ENCODE peak calls at places on chromosomes 7 and 10, in eight cellular contexts. I is heart right ventricle; F is stimulated activated CD4-positive, alpha-beta T cell treated with anti-CD3 and anti-CD28 coated beads, Interleukin-15, amount 100 ng/mL, for 24 hours; E is KG1; C is T1000; D is DMS 273 treated with DMSO at 0.1 percent for 48 hours; P is activated CD4-positive, CD25-positive, alpha-beta regulatory T cell treated with anti-CD3 and anti-CD28 coated beads, Interleukin-2, amount 50 U/mL, for 72 hours; J is A172. Q is an unnamed sample.

GRCh38 chr7:153948055-153948454 is 104.1 kb upstream of the DPP6 start:
- DNase-seq in I (no peak), F (no peak), E (no peak), C (no peak), D (no peak), P (no peak), J (no peak), Q (no peak)

GRCh38 chr10:9331583-9332008 is 1277.1 kb downstream of the GATA3 start:
- DNase-seq in I (no peak), F (no peak), E (peak; percentile 10), C (no peak), D (no peak), P (no peak), J (peak; percentile 46), Q (peak; percentile 33)

GRCh38 chr10:97534746-97535367 is 36.1 kb downstream of the UBTD1 start:
- DNase-seq in I (no peak), F (peak; percentile 63), E (no peak), C (no peak), D (no peak), P (no peak), J (no peak), Q (no peak)

GRCh38 chr10:43689618-43689954 is 40.9 kb upstream of the ZNF32 start:
- DNase-seq in I (peak; percentile 71), F (peak; percentile 54), E (no peak), C (no peak), D (no peak), P (peak; percentile 58), J (no peak), Q (peak; percentile 49)

GRCh38 chr7:80312139-80312661 is 177.6 kb downstream of the GNAI1 start:
- DNase-seq in I (no peak), F (peak; percentile 3), E (no peak), C (peak; percentile 38), D (no peak), P (no peak), J (peak; percentile 78), Q (no peak)

GRCh38 chr7:98168181-98168903 is 42.9 kb upstream of the BHLHA15 start:
- DNase-seq in I (peak; percentile 46), F (peak; percentile 66), E (peak; percentile 3), C (no peak), D (peak; percentile 17), P (peak; percentile 58), J (peak; percentile 58), Q (no peak)

GRCh38 chr10:114271014-114271778 is 32.1 kb downstream of the VWA2 start:
- DNase-seq in I (no peak), F (no peak), E (no peak), C (no peak), D (no peak), P (no peak), J (no peak), Q (no peak)

GRCh38 chr7:44709011-44709915 is 39.4 kb upstream of the ZMIZ2 start:
- DNase-seq in I (no peak), F (no peak), E (no peak), C (no peak), D (no peak), P (no peak), J (no peak), Q (no peak)

GRCh38 chr10:71916827-71917226 is 47.4 kb upstream of the CHST3 start:
- DNase-seq in I (no peak), F (no peak), E (no peak), C (no peak), D (no peak), P (no peak), J (no peak), Q (no peak)

GRCh38 chr7:139602143-139602722 is 78.7 kb downstream of the CLEC2L start:
- DNase-seq in I (no peak), F (no peak), E (no peak), C (no peak), D (no peak), P (no peak), J (peak; percentile 38), Q (no peak)

GRCh38 chr10:102208311-102209035 is 17.6 kb upstream of the ELOVL3 start:
- DNase-seq in I (no peak), F (no peak), E (no peak), C (no peak), D (peak; percentile 42), P (no peak), J (peak; percentile 60), Q (no peak)

GRCh38 chr7:99387912-99388311 is 13.4 kb downstream of the ARPC1B start:
- DNase-seq in I (no peak), F (no peak), E (no peak), C (no peak), D (no peak), P (no peak), J (no peak), Q (no peak)

GRCh38 chr10:125094826-125095225 is 65.5 kb downstream of the CTBP2 start:
- DNase-seq in I (no peak), F (no peak), E (no peak), C (no peak), D (no peak), P (no peak), J (no peak), Q (no peak)

GRCh38 chr7:46003896-46004875 is 83.1 kb upstream of the IGFBP3 start:
- DNase-seq in I (no peak), F (no peak), E (no peak), C (peak; percentile 44), D (no peak), P (no peak), J (peak; percentile 96), Q (no peak)

GRCh38 chr7:151717415-151717814 is 159.5 kb downstream of the PRKAG2 start:
- DNase-seq in I (no peak), F (no peak), E (no peak), C (no peak), D (no peak), P (no peak), J (no peak), Q (no peak)

GRCh38 chr10:31623466-31623865 is 304.4 kb downstream of the ZEB1 start:
- DNase-seq in I (no peak), F (no peak), E (no peak), C (no peak), D (no peak), P (no peak), J (no peak), Q (no peak)

GRCh38 chr7:98870807-98871491 is 1.1 kb upstream of the TMEM130 start:
- DNase-seq in I (no peak), F (no peak), E (no peak), C (no peak), D (no peak), P (no peak), J (no peak), Q (no peak)

GRCh38 chr10:9681655-9682054 is 1336.0 kb upstream of the CELF2 start:
- DNase-seq in I (no peak), F (peak; percentile 1), E (no peak), C (no peak), D (no peak), P (no peak), J (no peak), Q (no peak)

GRCh38 chr7:107165341-107165740 is 3.5 kb upstream of the HBP1 start:
- DNase-seq in I (no peak), F (no peak), E (no peak), C (no peak), D (no peak), P (no peak), J (no peak), Q (no peak)

GRCh38 chr7:73463966-73464365 is 30.4 kb downstream of the FZD9 start:
- DNase-seq in I (no peak), F (no peak), E (no peak), C (no peak), D (no peak), P (no peak), J (no peak), Q (no peak)

GRCh38 chr10:30581779-30582380 is 47.7 kb downstream of the LYZL2 start:
- DNase-seq in I (peak; percentile 28), F (peak; percentile 22), E (no peak), C (no peak), D (no peak), P (no peak), J (peak; percentile 33), Q (no peak)

GRCh38 chr7:99762680-99763327 is 21.2 kb downstream of the CYP3A4 start:
- DNase-seq in I (peak; percentile 37), F (no peak), E (no peak), C (no peak), D (no peak), P (no peak), J (no peak), Q (no peak)

GRCh38 chr10:29619273-29619672 is 15.5 kb downstream of the SVIL start:
- DNase-seq in I (no peak), F (no peak), E (no peak), C (no peak), D (no peak), P (no peak), J (no peak), Q (no peak)

GRCh38 chr7:99672571-99672970 is 7.2 kb downstream of the CYP3A5 start:
- DNase-seq in I (no peak), F (no peak), E (no peak), C (no peak), D (no peak), P (no peak), J (no peak), Q (no peak)

GRCh38 chr10:94000638-94001420 is 7.1 kb downstream of the PLCE1 start:
- DNase-seq in I (no peak), F (no peak), E (no peak), C (no peak), D (no peak), P (no peak), J (no peak), Q (no peak)

GRCh38 chr10:44466236-44466635 is 81.3 kb upstream of the CXCL12 start:
- DNase-seq in I (no peak), F (no peak), E (no peak), C (no peak), D (no peak), P (no peak), J (no peak), Q (no peak)

GRCh38 chr10:69684020-69684980 is 54.3 kb downstream of the FAM241B start:
- DNase-seq in I (peak; percentile 43), F (no peak), E (no peak), C (no peak), D (no peak), P (no peak), J (no peak), Q (no peak)

GRCh38 chr7:107244613-107245012 is 75.8 kb downstream of the HBP1 start:
- DNase-seq in I (no peak), F (no peak), E (no peak), C (no peak), D (no peak), P (no peak), J (no peak), Q (no peak)

Q was measured in D721Med.